ENCODE peak calls at places on chromosomes 6 and 20, in four cellular contexts. U, D, M and W are unnamed samples.

GRCh38 chr20:5526516-5526915 is 209.8 kb upstream of the PROKR2 start:
- DNase-seq in U (no peak), D (no peak), M (no peak), W (no peak)

GRCh38 chr20:51938557-51939324 is 136.4 kb upstream of the SALL4 start:
- DNase-seq in U (no peak), D (peak; percentile 36), M (peak; percentile 74), W (no peak)

GRCh38 chr6:21325201-21325856 is 268.2 kb upstream of the SOX4 start:
- DNase-seq in U (no peak), D (no peak), M (no peak), W (no peak)

GRCh38 chr6:2551705-2552104 is 199.0 kb downstream of the MYLK4 start:
- DNase-seq in U (no peak), D (no peak), M (no peak), W (no peak)

GRCh38 chr6:56713285-56713684 is 70.6 kb upstream of the DST start:
- DNase-seq in U (no peak), D (no peak), M (no peak), W (no peak)

GRCh38 chr6:35033683-35034082 is 107.5 kb downstream of the TCP11 start:
- DNase-seq in U (no peak), D (no peak), M (no peak), W (no peak)

GRCh38 chr6:37426058-37426944 is 6.7 kb upstream of the CMTR1 start:
- DNase-seq in U (no peak), D (no peak), M (no peak), W (no peak)

GRCh38 chr6:3195695-3196497 is 31.6 kb downstream of the TUBB2B start:
- DNase-seq in U (peak; percentile 31), D (no peak), M (no peak), W (no peak)